ENCODE peak calls at places on chromosomes 7 and 10, in four cellular contexts. One of them, this sample, is unnamed.

GRCh38 chr10:130998046-130998435 is 313.5 kb downstream of the TCERG1L start:
- DNase-seq in sigmoid colon: no peak
- DNase-seq in heart left ventricle: no peak
- DNase-seq in tibial nerve: no peak
- DNase-seq in this sample: no peak

GRCh38 chr10:15180736-15181135 is 12.2 kb upstream of the NMT2 start:
- DNase-seq in sigmoid colon: no peak
- DNase-seq in heart left ventricle: no peak
- DNase-seq in tibial nerve: no peak
- DNase-seq in this sample: no peak

GRCh38 chr10:110863956-110864355 is 7.8 kb upstream of the PDCD4 start:
- DNase-seq in sigmoid colon: no peak
- DNase-seq in heart left ventricle: no peak
- DNase-seq in tibial nerve: no peak
- DNase-seq in this sample: no peak

GRCh38 chr7:79515358-79515757 is 61.9 kb upstream of the MAGI2 start:
- DNase-seq in sigmoid colon: no peak
- DNase-seq in heart left ventricle: no peak
- DNase-seq in tibial nerve: no peak
- DNase-seq in this sample: no peak

GRCh38 chr7:134514663-134515062 is 12.7 kb upstream of the AKR1B10 start:
- DNase-seq in sigmoid colon: no peak
- DNase-seq in heart left ventricle: no peak
- DNase-seq in tibial nerve: peak; percentile 82
- DNase-seq in this sample: peak; percentile 12

GRCh38 chr10:34864156-34865075 is 49.3 kb upstream of the PARD3 start:
- DNase-seq in sigmoid colon: no peak
- DNase-seq in heart left ventricle: no peak
- DNase-seq in tibial nerve: no peak
- DNase-seq in this sample: no peak

GRCh38 chr10:110746254-110746826 is 102.2 kb downstream of the RBM20 start:
- DNase-seq in sigmoid colon: peak; percentile 75
- DNase-seq in heart left ventricle: no peak
- DNase-seq in tibial nerve: peak; percentile 76
- DNase-seq in this sample: peak; percentile 74

GRCh38 chr10:124641282-124642075 is 102.7 kb downstream of the FAM53B start:
- DNase-seq in sigmoid colon: peak; percentile 90
- DNase-seq in heart left ventricle: peak; percentile 84
- DNase-seq in tibial nerve: no peak
- DNase-seq in this sample: peak; percentile 38

GRCh38 chr10:71126432-71126831 is 85.9 kb upstream of the UNC5B start:
- DNase-seq in sigmoid colon: no peak
- DNase-seq in heart left ventricle: no peak
- DNase-seq in tibial nerve: no peak
- DNase-seq in this sample: no peak

GRCh38 chr10:66457629-66458028 is 468.2 kb upstream of the LRRTM3 start:
- DNase-seq in sigmoid colon: no peak
- DNase-seq in heart left ventricle: no peak
- DNase-seq in tibial nerve: no peak
- DNase-seq in this sample: no peak

GRCh38 chr7:76407718-76408117 is 1.8 kb downstream of the SSC4D start:
- DNase-seq in sigmoid colon: no peak
- DNase-seq in heart left ventricle: no peak
- DNase-seq in tibial nerve: no peak
- DNase-seq in this sample: no peak

GRCh38 chr10:28842321-28842720 is 165.0 kb downstream of the BAMBI start:
- DNase-seq in sigmoid colon: no peak
- DNase-seq in heart left ventricle: no peak
- DNase-seq in tibial nerve: no peak
- DNase-seq in this sample: no peak

GRCh38 chr7:29935111-29935510 is 54.5 kb downstream of the SCRN1 start:
- DNase-seq in sigmoid colon: no peak
- DNase-seq in heart left ventricle: no peak
- DNase-seq in tibial nerve: no peak
- DNase-seq in this sample: no peak

GRCh38 chr7:157570531-157571200 is 233.9 kb downstream of the DNAJB6 start:
- DNase-seq in sigmoid colon: peak; percentile 33
- DNase-seq in heart left ventricle: no peak
- DNase-seq in tibial nerve: no peak
- DNase-seq in this sample: no peak

GRCh38 chr10:2166061-2166460 is 428.7 kb upstream of the ADARB2 start:
- DNase-seq in sigmoid colon: no peak
- DNase-seq in heart left ventricle: no peak
- DNase-seq in tibial nerve: no peak
- DNase-seq in this sample: no peak

GRCh38 chr7:44085549-44085948 is 3.2 kb upstream of the POLM start:
- DNase-seq in sigmoid colon: no peak
- DNase-seq in heart left ventricle: no peak
- DNase-seq in tibial nerve: no peak
- DNase-seq in this sample: no peak

GRCh38 chr7:123725586-123726171 is 23.1 kb downstream of the WASL start:
- DNase-seq in sigmoid colon: no peak
- DNase-seq in heart left ventricle: no peak
- DNase-seq in tibial nerve: no peak
- DNase-seq in this sample: no peak

GRCh38 chr7:98133181-98133580 is 26.5 kb downstream of the LMTK2 start:
- DNase-seq in sigmoid colon: no peak
- DNase-seq in heart left ventricle: no peak
- DNase-seq in tibial nerve: no peak
- DNase-seq in this sample: peak; percentile 22

GRCh38 chr10:106765355-106765754 is 399.2 kb downstream of the SORCS1 start:
- DNase-seq in sigmoid colon: no peak
- DNase-seq in heart left ventricle: no peak
- DNase-seq in tibial nerve: no peak
- DNase-seq in this sample: no peak

GRCh38 chr10:70958396-70958795 is 70.0 kb upstream of the PCBD1 start:
- DNase-seq in sigmoid colon: no peak
- DNase-seq in heart left ventricle: no peak
- DNase-seq in tibial nerve: no peak
- DNase-seq in this sample: no peak

GRCh38 chr7:132797152-132797551 is 220.9 kb upstream of the PLXNA4 start:
- DNase-seq in sigmoid colon: no peak
- DNase-seq in heart left ventricle: no peak
- DNase-seq in tibial nerve: no peak
- DNase-seq in this sample: no peak

GRCh38 chr10:13396369-13396768 is 48.3 kb upstream of the SEPHS1 start:
- DNase-seq in sigmoid colon: no peak
- DNase-seq in heart left ventricle: no peak
- DNase-seq in tibial nerve: no peak
- DNase-seq in this sample: no peak

GRCh38 chr10:17100586-17100985 is 29.0 kb downstream of the CUBN start:
- DNase-seq in sigmoid colon: no peak
- DNase-seq in heart left ventricle: no peak
- DNase-seq in tibial nerve: no peak
- DNase-seq in this sample: no peak

GRCh38 chr10:121899727-121900126 is 28.1 kb downstream of the ATE1 start:
- DNase-seq in sigmoid colon: no peak
- DNase-seq in heart left ventricle: no peak
- DNase-seq in tibial nerve: no peak
- DNase-seq in this sample: no peak

GRCh38 chr7:75998038-75998437 is 3.6 kb upstream of the TMEM120A start:
- DNase-seq in sigmoid colon: no peak
- DNase-seq in heart left ventricle: no peak
- DNase-seq in tibial nerve: no peak
- DNase-seq in this sample: no peak

GRCh38 chr10:130398090-130398994 is 262.2 kb downstream of the GLRX3 start:
- DNase-seq in sigmoid colon: no peak
- DNase-seq in heart left ventricle: no peak
- DNase-seq in tibial nerve: no peak
- DNase-seq in this sample: no peak

GRCh38 chr10:11603741-11604140 is 7.7 kb downstream of the USP6NL start:
- DNase-seq in sigmoid colon: no peak
- DNase-seq in heart left ventricle: no peak
- DNase-seq in tibial nerve: no peak
- DNase-seq in this sample: no peak

GRCh38 chr7:51369746-51370145 is 53.1 kb upstream of the COBL start:
- DNase-seq in sigmoid colon: no peak
- DNase-seq in heart left ventricle: no peak
- DNase-seq in tibial nerve: no peak
- DNase-seq in this sample: no peak

DNA sequence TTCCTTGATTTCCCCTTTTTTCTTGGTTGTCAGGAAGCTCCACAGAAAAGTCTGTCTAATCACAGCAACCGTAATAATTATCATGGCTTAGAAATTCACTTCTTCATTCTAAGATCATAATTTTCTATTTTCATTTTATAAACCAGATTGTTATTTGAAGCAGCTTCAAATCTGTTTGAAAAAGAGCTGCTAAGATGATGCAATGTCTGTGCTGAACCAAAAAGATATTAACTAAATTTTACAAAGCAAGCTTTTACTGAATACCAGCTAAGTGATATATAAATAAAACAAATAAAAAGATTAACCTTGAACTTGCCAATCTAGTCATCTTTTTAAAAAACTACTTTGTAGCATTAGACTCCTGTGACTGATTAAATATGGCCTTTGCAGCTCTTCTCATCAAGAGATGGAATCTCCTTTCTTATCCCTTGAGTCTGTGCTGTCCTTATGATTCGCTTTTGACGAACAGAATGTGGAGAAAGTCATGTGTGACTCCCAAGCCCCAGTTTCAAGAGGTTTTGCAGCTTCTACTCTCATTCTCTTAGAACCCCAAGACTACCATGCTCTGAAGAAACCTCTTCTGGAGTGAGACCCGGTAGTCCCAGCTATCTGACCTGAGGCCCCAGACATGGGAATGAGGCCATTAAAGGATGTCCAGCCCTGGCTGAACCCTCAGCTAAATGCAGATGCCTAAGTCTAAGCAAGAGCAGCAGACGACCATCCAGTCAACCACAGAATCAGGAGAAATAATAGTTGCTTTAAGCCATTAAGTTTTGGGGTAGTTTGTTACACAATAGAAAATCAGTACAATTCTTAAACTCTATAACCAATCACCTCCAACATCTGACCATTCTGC is 14.4 kb downstream of the NAMPT start:
- DNase-seq in sigmoid colon: no peak
- DNase-seq in heart left ventricle: no peak
- DNase-seq in tibial nerve: no peak
- DNase-seq in this sample: no peak
- TF ChIP-seq POLR2A in sigmoid colon: no peak
- TF ChIP-seq POLR2A in heart left ventricle: no peak
- TF ChIP-seq POLR2A in tibial nerve: no peak
- TF ChIP-seq POLR2A in this sample: no peak

GRCh38 chr10:102649770-102650654 is 5.7 kb downstream of the TRIM8 start:
- DNase-seq in sigmoid colon: no peak
- DNase-seq in heart left ventricle: no peak
- DNase-seq in tibial nerve: no peak
- DNase-seq in this sample: no peak
- H3K4me3 ChIP-seq in sigmoid colon: peak overlapping the region; percentile 95
- H3K4me3 ChIP-seq in heart left ventricle: peak overlapping the region; percentile 86
- H3K4me3 ChIP-seq in tibial nerve: peak overlapping the region; percentile 88
- H3K4me3 ChIP-seq in this sample: peak overlapping the region; percentile 94

GRCh38 chr7:148078126-148078525 is 512.4 kb upstream of the C7orf33 start:
- DNase-seq in sigmoid colon: no peak
- DNase-seq in heart left ventricle: no peak
- DNase-seq in tibial nerve: no peak
- DNase-seq in this sample: no peak
- TF ChIP-seq CTCF in sigmoid colon: no peak
- TF ChIP-seq CTCF in heart left ventricle: no peak
- TF ChIP-seq CTCF in tibial nerve: no peak
- TF ChIP-seq CTCF in this sample: no peak

GRCh38 chr10:104268691-104269645 is at the start of gene GSTO2:
- DNase-seq in sigmoid colon: peak; percentile 100
- DNase-seq in heart left ventricle: peak; percentile 100
- DNase-seq in tibial nerve: peak; percentile 96
- DNase-seq in this sample: peak; percentile 99
- TF ChIP-seq POLR2A in sigmoid colon: peak; percentile 71
- TF ChIP-seq POLR2A in heart left ventricle: peak; percentile 79
- TF ChIP-seq POLR2A in tibial nerve: no peak
- TF ChIP-seq POLR2A in this sample: peak; percentile 86

DNA sequence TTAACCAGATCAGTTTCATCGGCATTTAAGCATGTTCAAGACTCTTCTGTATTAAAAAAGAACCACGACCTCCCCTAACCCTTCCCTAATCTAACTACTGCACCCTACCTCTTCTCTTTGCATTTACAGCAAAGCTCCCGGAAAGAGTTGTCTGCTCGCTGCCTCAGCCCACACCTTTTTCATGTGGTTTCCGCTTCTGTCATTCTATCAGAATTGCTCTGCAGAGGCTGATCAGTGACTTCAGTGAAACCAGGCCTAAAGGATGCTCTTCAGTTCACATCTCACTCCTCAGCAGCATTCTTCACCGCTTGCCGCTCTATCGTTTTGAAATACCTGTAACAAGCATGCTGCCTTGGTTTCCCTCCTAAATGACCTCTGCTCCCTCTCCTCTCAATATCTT is 160.9 kb downstream of the SDK1 start:
- DNase-seq in sigmoid colon: no peak
- DNase-seq in heart left ventricle: no peak
- DNase-seq in tibial nerve: no peak
- DNase-seq in this sample: no peak
- H3K4me3 ChIP-seq in sigmoid colon: no peak overlapping the region
- H3K4me3 ChIP-seq in heart left ventricle: no peak overlapping the region
- H3K4me3 ChIP-seq in tibial nerve: no peak overlapping the region
- H3K4me3 ChIP-seq in this sample: no peak overlapping the region

GRCh38 chr7:148264933-148265557 is 325.5 kb upstream of the C7orf33 start:
- DNase-seq in sigmoid colon: no peak
- DNase-seq in heart left ventricle: no peak
- DNase-seq in tibial nerve: no peak
- DNase-seq in this sample: no peak
- TF ChIP-seq CTCF in sigmoid colon: no peak
- TF ChIP-seq CTCF in heart left ventricle: peak; percentile 63
- TF ChIP-seq CTCF in tibial nerve: peak; percentile 27
- TF ChIP-seq CTCF in this sample: peak; percentile 57

This sample was measured in transverse colon.